ENCODE peak calls at places on chromosome 20, in four cellular contexts. X, U, D and G are unnamed samples.

GRCh38 chr20:54366669-54367068 is 108.7 kb upstream of the DOK5 start:
- DNase-seq in X (no peak), D (no peak), U (no peak), G (no peak)

GRCh38 chr20:20367681-20368413 is at the start of gene INSM1:
- DNase-seq in X (no peak), D (no peak), U (no peak), G (no peak)

GRCh38 chr20:19975901-19976300 is 41.3 kb upstream of the NAA20 start:
- DNase-seq in D (no peak), U (no peak), X (no peak), G (no peak)

GRCh38 chr20:1033751-1034419 is 31.8 kb upstream of the RSPO4 start:
- DNase-seq in U (no peak), D (no peak), X (peak), G (no peak)

GRCh38 chr20:22402990-22403859 is 181.1 kb downstream of the FOXA2 start:
- DNase-seq in U (no peak), X (no peak), D (no peak), G (no peak)

GRCh38 chr20:57688864-57689263 is 21.0 kb downstream of the PMEPA1 start:
- DNase-seq in X (no peak), D (no peak), U (no peak), G (peak)

GRCh38 chr20:41079066-41079465 is 50.4 kb downstream of the TOP1 start:
- DNase-seq in U (no peak), X (no peak), D (no peak), G (no peak)

GRCh38 chr20:41308726-41309413 is 8.7 kb downstream of the ZHX3 start:
- DNase-seq in X (no peak), D (peak), U (no peak), G (no peak)

GRCh38 chr20:44716309-44717106 is 1.3 kb downstream of the CCN5 start:
- DNase-seq in D (no peak), U (no peak), X (peak), G (no peak)
- H3K27ac ChIP-seq in D (no peak), U (no peak), X (peak), G (peak)

DNA sequence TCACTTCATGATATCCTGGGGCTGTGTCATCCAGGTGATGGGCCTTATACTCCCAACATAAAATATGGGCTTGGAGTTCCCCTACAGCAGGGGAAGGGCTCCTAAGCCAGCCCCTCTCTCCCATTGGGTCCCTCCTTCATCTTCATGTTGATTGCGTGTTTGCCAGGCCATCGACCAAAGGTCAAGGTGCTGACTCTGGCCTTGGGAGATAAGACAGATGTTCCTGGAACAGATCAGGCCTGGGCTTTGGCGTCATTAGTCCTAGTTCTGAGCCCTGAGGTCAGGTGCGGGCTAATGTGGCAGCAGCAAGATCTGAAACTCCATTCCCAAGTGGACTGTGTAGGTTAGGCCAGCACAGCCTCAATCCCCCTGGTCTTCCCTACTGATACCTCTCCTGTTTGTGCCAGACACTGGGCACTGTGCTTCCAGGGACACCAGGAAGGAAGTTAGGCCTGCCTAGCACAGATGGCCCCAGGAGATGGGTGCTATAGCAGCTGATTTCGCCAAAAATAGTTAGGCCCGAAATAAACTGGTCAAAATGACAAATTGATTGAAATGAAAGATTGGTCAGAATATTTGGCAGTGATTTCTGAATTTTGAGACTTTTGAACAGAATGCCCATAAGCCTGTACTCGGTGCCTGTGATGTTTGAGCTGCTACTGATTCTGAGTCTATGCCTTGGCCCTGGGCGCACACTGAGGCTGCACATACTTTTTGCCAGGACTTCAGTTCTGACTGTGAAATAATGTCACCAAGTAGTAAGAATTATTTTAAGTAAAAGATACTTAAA is 28.8 kb downstream of the EPB41L1 start:
- DNase-seq in U (no peak), X (no peak), D (no peak), G (no peak)
- H3K27ac ChIP-seq in U (no peak), X (no peak), D (no peak), G (no peak)

DNA sequence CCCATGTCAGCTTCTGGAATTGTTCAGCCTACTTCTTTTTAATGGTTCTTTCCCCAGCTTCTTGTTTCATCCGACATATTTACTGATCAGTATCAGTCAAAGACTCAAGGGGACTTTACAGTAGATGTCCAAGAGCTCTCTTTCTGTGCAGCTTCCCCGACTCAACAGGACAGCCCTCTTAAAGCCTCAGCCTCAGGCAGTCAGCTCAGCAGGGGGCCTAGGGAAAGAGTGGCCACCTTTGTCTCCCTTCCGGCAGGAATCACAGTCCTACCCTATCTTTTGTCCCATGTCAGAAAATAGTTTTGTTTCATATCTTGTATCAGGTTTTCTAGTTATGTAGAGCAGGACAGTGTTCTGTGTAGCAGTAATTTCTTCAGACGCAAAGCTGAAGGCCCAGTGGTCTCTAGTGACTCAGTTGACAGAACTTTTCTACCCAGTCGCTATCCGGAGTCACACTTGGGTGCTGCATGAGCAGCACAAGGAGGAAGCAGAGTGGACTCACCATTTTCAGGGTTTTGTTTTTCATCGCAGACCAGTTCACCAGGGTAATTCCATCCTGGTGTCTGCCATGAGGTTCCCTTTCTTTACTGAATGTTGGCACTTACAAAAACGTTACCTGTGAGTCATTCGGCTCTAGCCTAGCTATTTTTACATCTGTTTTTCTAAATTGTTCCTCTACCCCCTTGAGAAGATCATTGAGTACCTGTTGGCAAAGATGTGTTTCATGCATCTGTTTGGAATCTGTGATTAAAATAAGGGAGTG is 47.7 kb downstream of the SPATA2 start:
- DNase-seq in D (no peak), X (no peak), U (no peak), G (no peak)
- H3K27ac ChIP-seq in D (no peak), X (no peak), U (no peak), G (no peak)

GRCh38 chr20:62830821-62831220 is 14.0 kb downstream of the COL9A3 start:
- DNase-seq in D (no peak), X (no peak), U (no peak), G (no peak)
- H3K27ac ChIP-seq in D (no peak), X (no peak), U (no peak), G (peak)

GRCh38 chr20:44909872-44910689 is at the start of gene PABPC1L:
- DNase-seq in U (peak), D (peak), X (peak), G (no peak)

GRCh38 chr20:44911264-44911921 is 1.5 kb downstream of the PABPC1L start:
- DNase-seq in X (peak), U (peak), D (peak), G (no peak)

GRCh38 chr20:44910690-44911262 is 916 bp downstream of the PABPC1L start:
- DNase-seq in U (no peak), D (no peak), X (no peak), G (no peak)

GRCh38 chr20:44912189-44912588 is 2.3 kb downstream of the PABPC1L start:
- DNase-seq in D (no peak), U (no peak), X (no peak), G (no peak)

DNA sequence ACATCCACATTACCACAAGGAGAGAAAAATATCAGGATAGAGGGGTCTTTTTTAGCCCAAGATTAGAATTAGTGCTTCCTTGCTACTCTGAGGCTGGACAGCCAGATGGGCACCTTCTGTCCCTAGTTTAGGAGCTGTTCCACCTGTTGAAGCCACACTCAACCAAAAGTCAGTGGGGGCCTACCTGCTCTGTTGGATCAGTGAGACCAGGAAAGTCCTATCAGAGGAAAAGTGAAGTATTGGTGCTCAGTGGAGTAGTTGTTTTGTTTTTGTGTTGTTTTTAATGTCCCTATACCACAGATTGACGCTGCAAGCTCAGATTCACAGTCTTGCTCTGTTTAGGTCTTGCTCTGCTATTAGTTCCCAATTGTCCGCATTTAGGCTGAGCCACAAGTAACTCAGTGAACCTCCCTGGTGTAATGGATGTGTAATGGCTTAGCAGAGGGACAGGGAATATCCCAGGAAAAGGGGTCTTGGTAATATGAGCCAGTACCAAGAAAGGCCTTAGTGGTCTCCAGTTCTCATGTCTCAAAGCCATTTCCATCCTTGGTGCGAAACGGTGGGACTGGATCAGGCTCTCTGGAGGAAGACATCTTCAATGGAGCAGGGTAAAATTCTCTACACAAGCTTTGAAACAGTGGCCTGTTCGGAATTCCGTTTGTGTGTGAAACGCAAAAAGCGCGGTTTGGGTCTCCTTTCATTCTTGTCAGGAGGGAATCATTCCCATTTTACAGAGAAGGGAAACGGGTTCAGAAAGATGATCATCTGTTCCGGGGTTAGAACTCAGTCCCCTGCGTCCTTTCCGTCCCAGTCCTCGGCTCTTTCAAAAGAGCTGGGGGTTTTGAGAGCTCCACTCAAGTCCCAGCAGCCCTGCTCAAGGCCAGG is 631 bp upstream of the PABPC1L start:
- DNase-seq in X (no peak), U (no peak), D (no peak), G (no peak)
- H3K27ac ChIP-seq in X (no peak), U (no peak), D (peak), G (no peak)

GRCh38 chr20:34512266-34512954 is 3.8 kb upstream of the DYNLRB1 start:
- DNase-seq in D (peak), X (no peak), U (no peak), G (no peak)
- H3K27ac ChIP-seq in D (no peak), X (peak), U (no peak), G (peak)

GRCh38 chr20:34581341-34582189 is 23.0 kb downstream of the MAP1LC3A start:
- DNase-seq in D (peak), X (no peak), U (no peak), G (no peak)

GRCh38 chr20:34583524-34583923 is 25.0 kb downstream of the MAP1LC3A start:
- DNase-seq in X (no peak), D (no peak), U (no peak), G (no peak)

GRCh38 chr20:34582221-34582620 is 23.7 kb downstream of the MAP1LC3A start:
- DNase-seq in U (no peak), X (no peak), D (no peak), G (no peak)

GRCh38 chr20:34585019-34585418 is 26.5 kb downstream of the MAP1LC3A start:
- DNase-seq in U (no peak), X (no peak), D (no peak), G (no peak)

DNA sequence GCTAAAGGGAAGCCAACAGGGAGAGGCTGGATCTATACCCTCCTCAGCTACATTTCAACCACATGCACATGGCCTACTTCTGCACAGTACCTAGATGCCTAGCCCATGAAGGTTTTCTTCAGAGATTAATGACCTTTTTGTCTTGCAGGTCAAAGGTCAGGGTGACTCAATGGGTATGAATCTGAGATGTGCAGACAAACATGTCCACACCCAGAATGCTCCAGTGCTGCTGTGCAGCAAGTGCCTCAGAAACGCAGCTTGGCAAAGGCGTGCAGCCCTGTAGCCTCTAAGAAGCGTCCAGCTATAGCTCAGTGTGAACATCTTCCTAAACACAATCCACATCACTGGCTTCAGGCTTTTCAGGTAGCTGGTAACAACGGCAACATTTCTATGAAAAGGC is 24.4 kb downstream of the MAP1LC3A start:
- DNase-seq in X (no peak), D (peak), U (no peak), G (no peak)
- H3K27ac ChIP-seq in X (no peak), D (no peak), U (no peak), G (peak)

DNA sequence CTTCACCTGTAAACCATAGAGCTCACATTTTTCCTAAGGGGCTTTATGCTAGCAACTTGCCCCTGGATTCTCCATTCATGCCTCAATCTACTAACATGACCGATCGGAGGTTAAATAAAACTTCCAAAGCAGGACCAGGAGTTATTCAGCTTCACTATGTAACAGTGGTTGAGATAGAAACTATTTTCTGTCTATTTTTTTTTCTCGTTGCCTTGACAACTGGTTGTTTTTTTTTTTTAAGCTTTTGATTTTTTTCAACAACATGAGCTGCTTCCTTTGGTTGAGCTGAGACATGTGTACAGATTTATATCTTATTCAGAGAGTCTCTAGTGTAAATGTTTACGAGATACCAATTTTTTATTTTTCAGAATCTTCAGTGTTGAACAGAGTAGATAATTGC is 85.7 kb downstream of the SHLD1 start:
- DNase-seq in U (no peak), X (no peak), D (peak), G (no peak)
- H3K27ac ChIP-seq in U (peak), X (peak), D (no peak), G (no peak)